ENCODE peak calls at places on chromosomes 12 and 14, in ten cellular contexts. H, V, K, E, T, N, R, S, D and Q are unnamed samples.
A peak's percentile ranks its signal among the peaks of the same experiment; 100 is the strongest.

GRCh38 chr12:25929096-25929637 is 29.3 kb upstream of the RASSF8 start:
- DNase-seq in E (no peak), K (no peak), V (no peak), S (no peak), T (peak; percentile 49), R (no peak), H (no peak), N (peak; percentile 81), D (no peak), Q (no peak)

GRCh38 chr12:1435044-1435443 is 159.3 kb downstream of the FBXL14 start:
- DNase-seq in R (no peak), S (no peak), H (no peak), D (no peak), V (no peak), E (no peak), N (no peak), T (no peak), K (no peak), Q (no peak)

GRCh38 chr12:119047641-119048040 is 66.3 kb downstream of the SRRM4 start:
- DNase-seq in V (no peak), D (no peak), E (no peak), R (no peak), H (no peak), S (no peak), K (no peak), T (no peak), N (no peak), Q (no peak)

GRCh38 chr12:104662203-104662602 is 205.5 kb downstream of the CHST11 start:
- DNase-seq in N (no peak), D (no peak), R (no peak), E (no peak), T (no peak), S (no peak), K (no peak), H (no peak), V (no peak), Q (no peak)

GRCh38 chr14:49420201-49420600 is 166.0 kb downstream of the RPS29 start:
- DNase-seq in T (no peak), D (no peak), K (no peak), E (no peak), S (no peak), R (no peak), V (no peak), N (no peak), H (no peak), Q (no peak)

GRCh38 chr14:70448633-70449032 is 3.3 kb upstream of the ADAM21 start:
- DNase-seq in H (peak; percentile 39), S (no peak), R (no peak), T (peak; percentile 16), D (no peak), E (no peak), K (no peak), V (no peak), N (peak; percentile 56), Q (no peak)

GRCh38 chr12:52155048-52155868 is 36.6 kb downstream of the KRT80 start:
- DNase-seq in K (no peak), H (no peak), S (peak; percentile 38), T (peak; percentile 32), E (peak; percentile 23), N (peak; percentile 22), V (peak; percentile 19), D (no peak), R (no peak), Q (no peak)

GRCh38 chr14:20820063-20820904 is 17.6 kb upstream of the RNASE1 start:
- DNase-seq in S (no peak), E (no peak), T (no peak), D (no peak), N (no peak), K (no peak), R (no peak), H (no peak), V (no peak), Q (no peak)

GRCh38 chr14:74526854-74527585 is 33.5 kb downstream of the ISCA2 start:
- DNase-seq in H (no peak), R (no peak), N (no peak), E (no peak), D (no peak), T (no peak), S (no peak), K (no peak), V (no peak), Q (no peak)

GRCh38 chr12:4681732-4682131 is 32.8 kb downstream of the NDUFA9 start:
- DNase-seq in K (no peak), T (no peak), R (no peak), D (no peak), H (no peak), E (no peak), N (no peak), S (no peak), V (no peak), Q (no peak)

GRCh38 chr12:256958-257357 is 5.7 kb downstream of the SLC6A13 start:
- DNase-seq in T (no peak), V (no peak), E (no peak), R (no peak), S (no peak), H (no peak), K (no peak), D (no peak), N (no peak), Q (no peak)

GRCh38 chr12:101570022-101570421 is 24.7 kb upstream of the MYBPC1 start:
- DNase-seq in K (no peak), E (no peak), S (no peak), V (no peak), H (peak; percentile 20), D (no peak), R (no peak), T (peak; percentile 14), N (peak; percentile 31), Q (no peak)

GRCh38 chr14:103512701-103513611 is 9.7 kb downstream of the CKB start:
- DNase-seq in S (no peak), D (no peak), E (no peak), R (no peak), H (no peak), T (no peak), K (peak; percentile 84), N (peak; percentile 80), V (no peak), Q (peak; percentile 66)

GRCh38 chr12:56332512-56333196 is 1.1 kb downstream of the PAN2 start:
- DNase-seq in N (no peak), R (no peak), E (no peak), H (no peak), D (no peak), K (no peak), S (no peak), T (no peak), V (no peak), Q (no peak)